ENCODE peak calls at places on chromosome 16, in ten cellular contexts. V, F, X, J, Z, R, B, H, G and T are unnamed samples.

GRCh38 chr16:27972500-27972899 is 91.0 kb downstream of the GSG1L start:
- DNase-seq in R (peak; percentile 11), B (peak; percentile 35), F (no peak), V (peak; percentile 1), H (peak; percentile 33), X (no peak), J (peak; percentile 72), Z (no peak), G (peak; percentile 42), T (no peak)

GRCh38 chr16:30884760-30885159 is 9.1 kb downstream of the BCL7C start:
- DNase-seq in G (no peak), R (no peak), X (no peak), F (no peak), V (no peak), H (no peak), B (no peak), Z (no peak), J (peak; percentile 60), T (no peak)

GRCh38 chr16:81335669-81336068 is 20.9 kb downstream of the GAN start:
- DNase-seq in R (no peak), G (no peak), B (no peak), J (peak; percentile 23), F (no peak), V (no peak), X (no peak), Z (no peak), H (no peak), T (no peak)

GRCh38 chr16:8660841-8661301 is 13.5 kb upstream of the ABAT start:
- DNase-seq in V (peak; percentile 13), G (peak; percentile 82), B (peak; percentile 82), J (peak; percentile 74), Z (peak; percentile 56), H (peak; percentile 68), R (peak; percentile 73), F (no peak), X (no peak), T (no peak)

GRCh38 chr16:58652741-58653140 is 23.1 kb upstream of the CNOT1 start:
- DNase-seq in X (no peak), V (peak; percentile 9), H (peak; percentile 42), J (no peak), G (peak; percentile 63), B (no peak), F (no peak), R (no peak), Z (no peak), T (no peak)

GRCh38 chr16:80285089-80285488 is 255.7 kb upstream of the DYNLRB2 start:
- DNase-seq in X (no peak), F (peak; percentile 87), V (peak; percentile 88), Z (no peak), G (no peak), J (no peak), B (no peak), H (no peak), R (no peak), T (no peak)

GRCh38 chr16:51674615-51675014 is 523.5 kb upstream of the SALL1 start:
- DNase-seq in R (no peak), F (no peak), H (no peak), Z (no peak), B (no peak), J (no peak), X (no peak), G (no peak), V (no peak), T (no peak)

GRCh38 chr16:74743045-74743667 is 31.5 kb downstream of the FA2H start:
- DNase-seq in Z (no peak), X (no peak), J (no peak), R (no peak), H (no peak), B (no peak), F (no peak), G (no peak), V (no peak), T (no peak)

GRCh38 chr16:85592700-85593502 is 20.2 kb upstream of the GSE1 start:
- DNase-seq in R (no peak), B (no peak), X (no peak), F (no peak), J (no peak), Z (no peak), H (peak; percentile 34), G (no peak), V (no peak), T (no peak)

GRCh38 chr16:71709231-71709781 is 15.2 kb downstream of the PHLPP2 start:
- DNase-seq in J (no peak), B (no peak), F (no peak), H (peak; percentile 41), G (no peak), X (no peak), R (no peak), Z (no peak), V (peak; percentile 37), T (no peak)

DNA sequence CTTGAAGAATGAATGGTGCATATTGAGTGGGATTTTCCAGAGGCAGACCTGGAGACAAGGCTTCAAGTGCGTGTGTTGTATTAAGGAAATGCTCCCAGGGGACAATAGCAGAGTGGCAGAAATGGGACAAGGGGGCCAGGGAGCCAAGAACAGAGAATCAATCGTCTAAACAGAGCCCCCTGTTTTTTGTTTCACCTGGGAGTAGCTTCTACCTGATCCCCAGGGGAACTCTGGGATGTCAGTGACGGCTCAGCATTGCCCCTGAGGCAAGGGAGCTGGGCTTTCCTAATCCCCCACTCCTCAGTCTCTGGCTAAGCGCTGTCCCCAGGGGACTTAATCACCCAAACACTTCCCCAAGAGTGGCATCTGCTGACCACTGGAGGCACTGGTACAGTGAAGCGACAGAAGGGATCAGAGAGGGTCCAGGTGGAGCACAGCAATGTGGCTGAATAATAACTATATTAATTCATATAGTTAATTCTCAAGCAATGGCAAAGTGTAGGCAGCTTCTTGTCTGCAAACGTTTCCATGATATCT is 35.7 kb upstream of the C16orf78 start:
- DNase-seq in V (no peak), F (no peak), B (no peak), Z (no peak), J (no peak), G (no peak), X (no peak), R (no peak), H (no peak), T (peak; percentile 31)
- TF ChIP-seq CTCF in V (no peak), F (no peak), B (no peak), Z (no peak), J (no peak), G (no peak), X (no peak), R (no peak), H (no peak), T (no peak)

DNA sequence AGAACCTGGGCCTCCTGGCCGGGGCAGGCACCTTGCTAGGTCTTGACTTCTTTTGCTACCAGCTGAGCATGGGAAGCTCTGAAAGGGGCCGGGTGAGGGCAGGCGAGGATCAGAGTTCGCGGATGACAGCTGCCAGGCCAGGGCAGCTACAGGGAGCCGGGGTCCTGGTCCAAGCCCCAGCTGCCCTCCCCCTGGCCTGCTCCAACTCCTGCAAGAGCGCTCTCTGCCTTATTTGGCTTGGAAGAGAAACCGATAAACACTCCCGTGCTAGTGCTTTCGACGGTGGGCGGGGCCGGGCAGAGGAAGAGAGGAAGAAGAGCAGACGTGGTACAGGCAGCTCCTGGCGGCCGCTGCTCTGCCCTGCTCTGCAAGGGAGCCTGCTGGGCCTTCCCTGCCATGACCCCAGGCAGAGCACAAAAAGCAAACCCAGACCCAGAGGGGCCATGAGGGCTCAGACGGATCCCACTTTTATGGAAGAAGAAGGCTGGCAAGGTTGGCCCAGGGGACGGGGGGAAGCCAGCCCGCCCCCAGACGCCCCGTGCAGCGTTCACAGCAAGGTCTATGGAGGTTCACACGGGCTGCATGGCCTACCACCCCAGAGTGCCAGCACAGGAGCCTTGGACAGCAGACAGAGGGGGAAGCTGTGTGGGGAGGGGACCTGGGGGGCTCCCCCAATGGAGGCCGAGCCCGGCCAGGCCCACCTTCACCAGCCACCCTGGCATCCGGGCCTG is 25.6 kb downstream of the PIEZO1 start:
- DNase-seq in J (no peak), G (peak; percentile 95), R (peak; percentile 85), Z (no peak), F (no peak), X (no peak), V (no peak), B (no peak), H (peak; percentile 48), T (no peak)
- TF ChIP-seq CTCF in J (no peak), G (no peak), R (peak; percentile 38), Z (no peak), F (no peak), X (no peak), V (no peak), B (no peak), H (no peak), T (no peak)

GRCh38 chr16:2737238-2737605 is 15.2 kb upstream of the SRRM2 start:
- DNase-seq in Z (no peak), R (no peak), B (no peak), V (no peak), H (no peak), F (no peak), G (no peak), X (no peak), J (no peak), T (no peak)

GRCh38 chr16:2739555-2740435 is 12.6 kb upstream of the SRRM2 start:
- DNase-seq in R (no peak), F (no peak), V (no peak), X (no peak), B (no peak), J (no peak), Z (no peak), H (no peak), G (no peak), T (no peak)

GRCh38 chr16:2738615-2739014 is 13.8 kb upstream of the SRRM2 start:
- DNase-seq in X (no peak), F (no peak), V (no peak), G (no peak), B (no peak), H (no peak), R (no peak), Z (no peak), J (no peak), T (no peak)

GRCh38 chr16:2736476-2737237 is 15.8 kb upstream of the SRRM2 start:
- DNase-seq in R (no peak), V (no peak), F (no peak), J (no peak), X (no peak), G (no peak), B (no peak), Z (no peak), H (no peak), T (no peak)

DNA sequence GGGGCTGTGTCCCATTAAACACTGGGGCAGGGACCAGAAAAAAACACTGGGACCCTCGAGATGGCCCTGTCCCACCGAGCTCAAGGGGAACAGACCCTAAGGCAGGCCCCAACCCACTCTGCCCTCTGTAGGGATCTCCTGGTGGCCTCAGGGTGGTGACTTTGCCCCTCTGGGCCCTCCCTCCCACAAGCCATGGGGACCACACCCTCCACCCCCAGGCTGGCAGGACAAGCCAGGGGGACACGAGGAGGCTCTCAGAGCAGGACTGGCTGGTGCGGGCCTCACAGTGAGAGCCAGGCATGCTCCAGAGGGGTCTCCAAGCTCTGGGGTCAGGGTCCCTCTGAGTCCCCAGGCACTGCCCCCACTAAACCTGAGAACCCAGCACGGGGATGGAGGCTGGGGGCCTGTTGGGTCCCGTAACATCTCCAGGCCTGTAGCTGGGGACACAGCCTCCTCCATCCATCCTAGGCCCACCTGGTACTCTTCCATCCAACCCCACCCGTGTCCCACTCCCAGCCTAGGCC is 14.5 kb upstream of the SRRM2 start:
- DNase-seq in H (no peak), V (no peak), G (no peak), B (no peak), R (no peak), J (no peak), X (no peak), F (no peak), Z (no peak), T (no peak)
- TF ChIP-seq CTCF in H (no peak), V (no peak), G (no peak), B (no peak), R (no peak), J (no peak), X (no peak), F (no peak), Z (no peak), T (no peak)

GRCh38 chr16:79261461-79261860 is 339.1 kb downstream of the MAF start:
- DNase-seq in H (no peak), R (peak; percentile 52), X (no peak), J (no peak), G (peak; percentile 55), V (no peak), B (peak; percentile 68), Z (no peak), F (no peak), T (no peak)
- TF ChIP-seq CTCF in H (no peak), R (peak; percentile 35), X (no peak), J (peak; percentile 32), G (no peak), V (no peak), B (peak; percentile 46), Z (peak; percentile 37), F (no peak), T (no peak)